ENCODE peak calls at places on chromosomes 7 and 10, in nine cellular contexts. J, B, T, W, V, R, L, H and O are unnamed samples.

GRCh38 chr10:69458426-69459100 is 7.3 kb downstream of the TSPAN15 start:
- DNase-seq in J (no peak), W (no peak), B (peak; percentile 96), V (no peak), R (no peak), L (peak; percentile 68), H (peak; percentile 51), T (no peak), O (no peak)

GRCh38 chr10:23742807-23743206 is 303.9 kb downstream of the OTUD1 start:
- DNase-seq in L (no peak), W (no peak), B (no peak), T (no peak), V (no peak), J (no peak), H (no peak), R (no peak), O (no peak)

GRCh38 chr7:156106107-156106426 is 293.8 kb upstream of the SHH start:
- DNase-seq in T (no peak), R (no peak), H (peak; percentile 52), L (no peak), B (no peak), W (no peak), V (no peak), J (no peak), O (no peak)

GRCh38 chr7:142482899-142483658 is 225.2 kb upstream of the PRSS58 start:
- DNase-seq in L (no peak), T (no peak), R (peak; percentile 67), V (no peak), B (peak; percentile 66), J (no peak), H (no peak), W (peak; percentile 61), O (peak; percentile 70)

GRCh38 chr10:8908013-8908412 is 853.5 kb downstream of the GATA3 start:
- DNase-seq in J (no peak), W (peak; percentile 62), R (peak; percentile 17), T (no peak), B (no peak), L (no peak), V (no peak), H (no peak), O (no peak)

GRCh38 chr7:90994121-90994520 is 270.1 kb upstream of the FZD1 start:
- DNase-seq in L (no peak), H (no peak), W (no peak), V (no peak), J (no peak), R (no peak), T (no peak), B (no peak), O (no peak)

GRCh38 chr7:123494193-123494796 is 40.1 kb downstream of the IQUB start:
- DNase-seq in R (peak; percentile 23), H (no peak), L (no peak), T (no peak), J (no peak), W (no peak), V (no peak), B (peak; percentile 70), O (peak; percentile 51)

GRCh38 chr7:26857534-26858228 is 6.7 kb downstream of the SKAP2 start:
- DNase-seq in J (no peak), H (peak; percentile 75), T (no peak), V (no peak), W (peak; percentile 68), L (peak; percentile 50), R (peak; percentile 77), B (no peak), O (peak; percentile 36)

GRCh38 chr10:98423691-98424120 is 8.7 kb upstream of the PYROXD2 start:
- DNase-seq in H (no peak), L (no peak), T (no peak), W (peak; percentile 85), B (no peak), V (no peak), J (no peak), R (peak; percentile 53), O (peak; percentile 58)

DNA sequence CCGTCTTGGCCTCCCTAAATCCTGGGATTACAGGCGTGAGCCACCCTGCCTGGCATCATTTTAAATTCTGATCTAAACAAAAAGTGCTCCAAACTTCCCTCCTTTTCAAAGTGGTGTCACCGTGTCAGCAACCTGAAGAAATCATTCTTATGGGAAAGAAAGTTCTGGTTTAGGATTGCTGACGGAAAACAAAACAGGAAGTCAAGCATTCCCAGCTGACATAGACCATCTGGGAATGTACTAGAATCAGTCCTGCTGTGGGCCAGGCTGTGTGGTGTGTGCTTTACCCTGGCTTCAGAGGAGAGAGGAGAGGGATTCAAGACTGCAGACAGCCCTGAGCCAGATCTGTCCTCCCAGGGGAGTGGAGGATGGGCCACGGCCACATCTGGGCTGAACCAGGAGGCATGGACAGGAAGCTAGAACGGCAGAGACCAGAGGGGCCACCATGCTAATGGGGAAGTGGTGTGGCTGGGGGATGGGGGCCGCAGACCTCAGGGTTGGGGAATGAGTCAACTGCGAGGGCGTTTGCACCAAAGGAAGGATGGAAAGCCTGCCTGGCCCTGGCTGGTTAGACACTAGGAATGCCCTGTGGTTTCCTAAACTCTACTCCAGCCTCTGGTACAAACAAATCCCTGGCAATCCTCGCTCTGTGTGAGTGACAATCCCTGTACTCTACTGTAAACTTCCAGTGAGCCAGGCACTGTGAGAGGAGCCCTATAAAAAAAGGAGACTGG is 16.7 kb upstream of the CLIP2 start:
- DNase-seq in R (no peak), V (peak; percentile 89), H (peak; percentile 89), L (peak; percentile 85), B (peak; percentile 77), J (peak; percentile 26), T (peak; percentile 91), W (peak; percentile 72), O (peak; percentile 98)
- H3K27ac ChIP-seq in R (no peak overlapping the region), V (peak overlapping the region; percentile 74), H (no peak overlapping the region), L (peak overlapping the region; percentile 80), B (peak overlapping the region; percentile 95), J (peak overlapping the region; percentile 89), T (peak overlapping the region; percentile 87), W (peak overlapping the region; percentile 6), O (peak overlapping the region; percentile 95)

GRCh38 chr7:118109607-118110006 is 74.4 kb upstream of the LSM8 start:
- DNase-seq in R (no peak), W (no peak), L (no peak), J (no peak), V (no peak), H (no peak), B (peak; percentile 78), T (no peak), O (no peak)
- H3K27ac ChIP-seq in R (no peak overlapping the region), W (no peak overlapping the region), L (no peak overlapping the region), J (no peak overlapping the region), V (no peak overlapping the region), H (no peak overlapping the region), B (no peak overlapping the region), T (no peak overlapping the region), O (no peak overlapping the region)

GRCh38 chr7:30165590-30165989 is 30.8 kb downstream of the MTURN start:
- DNase-seq in H (no peak), R (no peak), W (no peak), B (peak; percentile 61), J (no peak), T (no peak), V (no peak), L (no peak), O (no peak)

GRCh38 chr7:30162133-30162532 is 27.3 kb downstream of the MTURN start:
- DNase-seq in J (no peak), R (no peak), B (no peak), V (no peak), T (no peak), W (no peak), H (no peak), L (no peak), O (no peak)

GRCh38 chr7:30164567-30164966 is 29.8 kb downstream of the MTURN start:
- DNase-seq in V (no peak), W (no peak), T (no peak), B (peak; percentile 76), H (no peak), J (no peak), R (peak; percentile 67), L (no peak), O (peak; percentile 75)

GRCh38 chr7:30162622-30163124 is 27.9 kb downstream of the MTURN start:
- DNase-seq in J (no peak), B (peak; percentile 72), R (peak; percentile 61), W (no peak), T (no peak), H (no peak), V (no peak), L (no peak), O (no peak)

GRCh38 chr7:30163231-30163894 is 28.6 kb downstream of the MTURN start:
- DNase-seq in V (no peak), B (no peak), R (no peak), T (peak; percentile 50), W (no peak), H (no peak), L (peak; percentile 68), J (no peak), O (no peak)
- H3K27ac ChIP-seq in V (peak overlapping the region; percentile 47), B (no peak overlapping the region), R (peak overlapping the region; percentile 4), T (peak overlapping the region; percentile 99), W (no peak overlapping the region), H (no peak overlapping the region), L (peak overlapping the region; percentile 64), J (peak overlapping the region; percentile 94), O (peak overlapping the region; percentile 81)

GRCh38 chr10:93023013-93023650 is 37.5 kb upstream of the CYP26C1 start:
- DNase-seq in V (no peak), H (no peak), R (no peak), J (no peak), T (no peak), B (no peak), L (no peak), W (no peak), O (no peak)
- H3K27ac ChIP-seq in V (no peak overlapping the region), H (no peak overlapping the region), R (no peak overlapping the region), J (no peak overlapping the region), T (no peak overlapping the region), B (no peak overlapping the region), L (no peak overlapping the region), W (no peak overlapping the region), O (no peak overlapping the region)

DNA sequence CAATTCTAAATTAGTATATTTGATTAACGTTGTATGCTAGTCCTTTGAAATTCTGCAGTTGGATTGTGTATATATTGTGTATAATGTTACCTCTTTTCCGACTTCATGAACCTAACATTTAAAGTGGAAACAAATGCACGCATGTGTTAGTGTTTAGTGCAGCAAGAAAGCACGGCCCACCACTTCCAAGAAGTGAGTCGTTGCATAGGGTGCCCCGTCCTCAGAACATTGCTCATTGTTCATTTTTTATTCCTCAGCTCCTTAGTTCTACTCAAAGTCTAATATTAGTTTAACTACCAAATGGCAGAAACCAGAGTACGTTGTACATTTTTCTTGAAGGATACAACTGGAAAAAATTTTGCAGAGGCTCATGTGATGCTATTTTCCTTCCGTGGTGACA is 407.6 kb downstream of the AUTS2 start:
- DNase-seq in J (no peak), W (no peak), T (no peak), B (no peak), L (no peak), R (no peak), V (no peak), H (no peak), O (no peak)
- H3K27ac ChIP-seq in J (no peak overlapping the region), W (no peak overlapping the region), T (no peak overlapping the region), B (no peak overlapping the region), L (no peak overlapping the region), R (peak overlapping the region; percentile 54), V (no peak overlapping the region), H (no peak overlapping the region), O (no peak overlapping the region)